ENCODE peak calls at places on chromosomes 6 and 20, in six cellular contexts. G is A549, A is vagina, D is HCT116, E is lower leg skin, M is NB4. S is an unnamed sample.

GRCh38 chr6:23137596-23137995 is 568.2 kb downstream of the HDGFL1 start:
- DNase-seq in G (no peak), A (no peak), D (no peak), E (no peak), M (no peak), S (no peak)

GRCh38 chr6:52598123-52598823 is 21.4 kb upstream of the TRAM2 start:
- DNase-seq in G (peak), A (peak), D (peak), E (no peak), M (peak), S (peak)

GRCh38 chr6:25266425-25267135 is 12.6 kb upstream of the CARMIL1 start:
- DNase-seq in G (no peak), A (no peak), D (no peak), E (no peak), M (no peak), S (no peak)

GRCh38 chr20:13422637-13423036 is 201.6 kb downstream of the ISM1 start:
- DNase-seq in G (no peak), A (no peak), D (no peak), E (no peak), M (no peak), S (peak)

GRCh38 chr6:127539292-127539691 is 20.2 kb upstream of the MTCL3 start:
- DNase-seq in G (no peak), A (no peak), D (no peak), E (no peak), M (peak), S (no peak)

GRCh38 chr6:166763606-166764472 is 136.8 kb upstream of the RPS6KA2 start:
- DNase-seq in G (no peak), A (no peak), D (no peak), E (peak), M (peak), S (no peak)

GRCh38 chr20:34753706-34754461 is 49.7 kb downstream of the TP53INP2 start:
- DNase-seq in G (no peak), A (no peak), D (no peak), E (no peak), M (no peak), S (no peak)

GRCh38 chr6:141264101-141264500 is 868.6 kb upstream of the GJE1 start:
- DNase-seq in G (no peak), A (no peak), D (no peak), E (no peak), M (no peak), S (no peak)

GRCh38 chr6:31639449-31639861 is 13.0 kb downstream of the BAG6 start:
- DNase-seq in G (no peak), A (no peak), D (no peak), E (no peak), M (peak), S (no peak)

GRCh38 chr6:111604259-111605099 is 1.2 kb downstream of the TRAF3IP2 start:
- DNase-seq in G (no peak), A (no peak), D (no peak), E (peak), M (peak), S (no peak)

GRCh38 chr6:45422541-45423110 is 44.9 kb upstream of the SUPT3H start:
- DNase-seq in G (no peak), A (no peak), D (no peak), E (peak), M (peak), S (no peak)

GRCh38 chr6:116450769-116451740 is 10.1 kb upstream of the CALHM6 start:
- DNase-seq in G (no peak), A (no peak), D (no peak), E (no peak), M (peak), S (no peak)

GRCh38 chr6:85580878-85581267 is 12.8 kb downstream of the SNX14 start:
- DNase-seq in G (no peak), A (no peak), D (no peak), E (no peak), M (no peak), S (peak)

GRCh38 chr20:56861590-56861989 is 232.5 kb downstream of the TFAP2C start:
- DNase-seq in G (no peak), A (no peak), D (no peak), E (no peak), M (no peak), S (no peak)

GRCh38 chr6:168666170-168666569 is 225.2 kb downstream of the SMOC2 start:
- DNase-seq in G (no peak), A (no peak), D (no peak), E (no peak), M (no peak), S (no peak)

GRCh38 chr6:83592770-83593394 is 80.5 kb downstream of the PRSS35 start:
- DNase-seq in G (peak), A (no peak), D (peak), E (no peak), M (peak), S (peak)

GRCh38 chr20:25277051-25277801 is 29.3 kb downstream of the PYGB start:
- DNase-seq in G (no peak), A (no peak), D (no peak), E (peak), M (no peak), S (no peak)

GRCh38 chr6:1971612-1972011 is 273.8 kb downstream of the GMDS start:
- DNase-seq in G (no peak), A (no peak), D (no peak), E (no peak), M (no peak), S (peak)

GRCh38 chr6:131924881-131925474 is 26.2 kb downstream of the CCN2 start:
- DNase-seq in G (peak), A (no peak), D (peak), E (no peak), M (peak), S (peak)

GRCh38 chr6:117674503-117674902 is 766 bp upstream of the NUS1 start:
- DNase-seq in G (no peak), A (no peak), D (no peak), E (no peak), M (peak), S (no peak)

GRCh38 chr20:577167-577791 is 32.8 kb downstream of the TCF15 start:
- DNase-seq in G (peak), A (no peak), D (peak), E (no peak), M (peak), S (peak)

GRCh38 chr6:101730954-101731353 is 337.4 kb downstream of the GRIK2 start:
- DNase-seq in G (no peak), A (no peak), D (no peak), E (no peak), M (no peak), S (no peak)

GRCh38 chr20:20603339-20603990 is 109.0 kb downstream of the RALGAPA2 start:
- DNase-seq in G (no peak), A (no peak), D (no peak), E (no peak), M (no peak), S (no peak)

GRCh38 chr6:133092771-133093170 is 148.4 kb upstream of the EYA4 start:
- DNase-seq in G (no peak), A (no peak), D (no peak), E (no peak), M (no peak), S (no peak)

GRCh38 chr20:44642203-44643153 is 9.0 kb downstream of the ADA start:
- DNase-seq in G (peak), A (no peak), D (no peak), E (peak), M (peak), S (peak)

GRCh38 chr6:40338306-40338705 is 248.9 kb downstream of the LRFN2 start:
- DNase-seq in G (no peak), A (no peak), D (no peak), E (no peak), M (no peak), S (no peak)

GRCh38 chr20:48336647-48337046 is 491.2 kb downstream of the PREX1 start:
- DNase-seq in G (peak), A (no peak), D (no peak), E (no peak), M (no peak), S (peak)

GRCh38 chr6:115514656-115515055 is 546.0 kb downstream of the FRK start:
- DNase-seq in G (no peak), A (no peak), D (no peak), E (no peak), M (no peak), S (no peak)

GRCh38 chr6:166951670-166952060 is 4.7 kb downstream of the RNASET2 start:
- DNase-seq in G (no peak), A (no peak), D (no peak), E (no peak), M (no peak), S (no peak)

GRCh38 chr6:142187209-142187608 is 40.1 kb downstream of the VTA1 start:
- DNase-seq in G (no peak), A (no peak), D (no peak), E (no peak), M (no peak), S (no peak)

GRCh38 chr6:164665328-164665727 is 644.1 kb downstream of the C6orf118 start:
- DNase-seq in G (no peak), A (no peak), D (no peak), E (no peak), M (peak), S (no peak)

GRCh38 chr6:43849844-43850243 is 79.8 kb downstream of the VEGFA start:
- DNase-seq in G (no peak), A (no peak), D (no peak), E (no peak), M (no peak), S (no peak)

GRCh38 chr6:95321106-95321505 is 256.2 kb upstream of the MANEA start:
- DNase-seq in G (no peak), A (no peak), D (no peak), E (no peak), M (no peak), S (no peak)

GRCh38 chr20:10921491-10922010 is 247.8 kb upstream of the JAG1 start:
- DNase-seq in G (no peak), A (no peak), D (no peak), E (no peak), M (no peak), S (no peak)

GRCh38 chr6:94254689-94255088 is 835.3 kb upstream of the EPHA7 start:
- DNase-seq in G (no peak), A (no peak), D (no peak), E (no peak), M (no peak), S (peak)

GRCh38 chr20:60786686-60787217 is 465.3 kb upstream of the CDH4 start:
- DNase-seq in G (no peak), A (no peak), D (no peak), E (no peak), M (no peak), S (no peak)

GRCh38 chr20:45791668-45792512 is at the start of the genes DNTTIP1 and WFDC3:
- DNase-seq in G (peak), A (no peak), D (peak), E (peak), M (peak), S (peak)

GRCh38 chr6:112286010-112286409 is 31.6 kb upstream of the LAMA4 start:
- DNase-seq in G (no peak), A (no peak), D (no peak), E (no peak), M (peak), S (no peak)

GRCh38 chr20:49706548-49707517 is 6.8 kb downstream of the B4GALT5 start:
- DNase-seq in G (peak), A (no peak), D (no peak), E (no peak), M (no peak), S (no peak)
- TF ChIP-seq POLR2A in G (no peak), A (no peak), D (no peak), E (no peak), M (no peak), S (no peak)

GRCh38 chr20:5945963-5946362 is 4.4 kb downstream of the TRMT6 start:
- DNase-seq in G (no peak), A (no peak), D (no peak), E (no peak), M (peak), S (no peak)

GRCh38 chr20:5947276-5947675 is 3.1 kb downstream of the TRMT6 start:
- DNase-seq in G (no peak), A (no peak), D (no peak), E (no peak), M (peak), S (no peak)

GRCh38 chr20:5949943-5950270 is 426 bp downstream of the TRMT6 start:
- DNase-seq in G (peak), A (no peak), D (no peak), E (no peak), M (no peak), S (no peak)

DNA sequence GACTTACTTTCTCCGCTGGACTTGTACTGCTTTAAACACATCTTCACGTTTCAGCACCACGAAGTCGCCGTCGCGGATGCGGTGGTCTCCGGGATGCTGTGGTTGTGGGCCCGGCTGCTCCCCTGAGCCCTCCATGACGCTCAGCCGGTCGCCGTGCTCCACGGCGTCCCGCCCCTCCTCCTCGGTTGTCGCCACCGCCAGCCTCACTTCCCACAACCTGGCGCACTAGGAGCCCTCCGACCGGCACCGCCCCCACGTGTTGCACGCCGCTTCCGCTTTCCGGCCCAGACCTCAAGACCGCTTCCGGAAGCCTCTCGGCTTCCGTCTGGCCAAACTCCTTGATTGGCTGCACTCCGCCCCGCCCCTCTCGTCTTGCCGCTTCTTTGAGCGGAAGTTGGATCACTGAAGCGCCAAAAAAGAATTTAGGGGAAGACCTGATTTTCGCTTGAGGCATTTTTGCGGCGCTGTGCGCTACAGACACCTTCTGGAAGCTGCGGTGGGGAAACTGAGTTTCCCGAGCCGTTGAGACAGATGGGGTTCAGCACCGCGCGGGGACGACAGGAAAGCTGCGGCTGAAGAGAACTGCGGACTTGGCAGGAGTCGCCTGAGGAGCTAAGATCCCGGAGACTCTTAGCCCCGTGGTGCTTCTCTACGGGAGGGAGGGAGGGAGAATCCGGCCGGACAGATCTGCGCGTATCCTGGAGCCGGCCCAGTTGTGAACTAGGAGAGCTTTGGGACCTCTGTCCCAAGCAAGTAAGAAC is at the start of the genes MCM8 and TRMT6:
- DNase-seq in G (peak), A (no peak), D (peak), E (peak), M (peak), S (peak)
- TF ChIP-seq POLR2A in G (peak), A (no peak), D (peak), E (no peak), M (peak), S (peak)

GRCh38 chr6:163413054-163413344 is 1.5 kb upstream of the QKI start:
- DNase-seq in G (no peak), A (no peak), D (no peak), E (no peak), M (no peak), S (no peak)

GRCh38 chr6:163413345-163414116 is 987 bp upstream of the QKI start:
- DNase-seq in G (peak), A (no peak), D (peak), E (peak), M (peak), S (peak)

GRCh38 chr6:163414367-163415175 is at the start of gene QKI:
- DNase-seq in G (no peak), A (no peak), D (no peak), E (peak), M (peak), S (peak)

GRCh38 chr6:163415176-163415619 is 680 bp downstream of the QKI start:
- DNase-seq in G (no peak), A (no peak), D (no peak), E (peak), M (peak), S (no peak)

DNA sequence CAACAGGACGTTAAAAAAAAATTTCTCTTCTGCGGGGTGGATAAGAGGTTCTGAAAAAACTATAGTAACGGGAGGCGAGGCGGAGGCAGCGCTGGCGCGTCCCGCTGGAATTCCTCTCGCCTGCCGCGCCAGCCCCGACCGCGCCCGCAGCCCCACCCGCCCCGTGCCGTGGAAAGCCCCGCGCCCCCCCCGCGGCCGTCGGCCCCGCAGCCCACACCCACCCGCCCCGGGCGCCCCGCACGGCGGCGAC is 476 bp upstream of the QKI start:
- DNase-seq in G (no peak), A (no peak), D (no peak), E (no peak), M (no peak), S (no peak)
- TF ChIP-seq POLR2A in G (no peak), A (no peak), D (no peak), E (no peak), M (no peak), S (no peak)

DNA sequence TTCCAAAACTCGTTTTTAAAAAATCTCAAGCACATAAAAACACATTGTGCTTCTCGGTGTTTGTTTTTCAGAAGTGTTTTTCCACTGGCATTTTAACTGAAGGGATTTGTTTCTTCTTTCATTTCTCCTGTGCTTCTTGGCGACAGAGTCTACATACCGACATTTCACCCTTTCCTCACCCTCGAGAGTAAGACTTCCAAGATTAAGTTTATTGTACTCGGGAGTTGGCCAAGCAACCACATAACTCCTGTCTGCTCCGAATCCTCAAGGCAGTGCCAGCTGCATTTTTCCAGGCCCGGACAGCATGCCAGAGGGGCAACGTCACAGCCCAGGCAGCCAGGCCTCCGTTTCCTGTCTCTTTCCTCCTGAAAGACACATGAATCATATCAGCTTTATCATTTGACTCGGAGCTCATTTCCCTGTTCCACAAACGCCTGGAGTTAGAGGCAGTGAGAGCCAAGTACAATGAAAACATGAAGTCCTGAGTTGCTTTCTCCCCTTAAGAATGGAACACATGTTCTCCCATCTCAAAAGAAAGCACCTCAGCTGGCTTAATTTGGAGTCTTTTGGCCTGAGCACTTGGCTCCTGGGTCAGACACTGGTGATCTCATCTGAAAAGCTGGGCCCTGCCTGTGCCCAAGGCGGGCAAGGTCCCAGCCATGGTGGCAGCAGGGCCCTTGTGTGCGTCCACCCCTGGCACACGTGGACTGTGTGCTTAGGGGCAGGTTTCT is 23.2 kb upstream of the FAM50B start:
- DNase-seq in G (peak), A (no peak), D (peak), E (peak), M (no peak), S (peak)
- TF ChIP-seq POLR2A in G (no peak), A (no peak), D (no peak), E (no peak), M (no peak), S (no peak)

GRCh38 chr6:54846857-54847721 is 518 bp downstream of the FAM83B start:
- DNase-seq in G (no peak), A (no peak), D (no peak), E (no peak), M (no peak), S (no peak)
- TF ChIP-seq POLR2A in G (no peak), A (no peak), D (no peak), E (no peak), M (no peak), S (no peak)

GRCh38 chr20:31547017-31547675 is 32.9 kb downstream of the HM13 start:
- DNase-seq in G (no peak), A (no peak), D (peak), E (peak), M (peak), S (peak)
- TF ChIP-seq POLR2A in G (no peak), A (no peak), D (peak), E (no peak), M (peak), S (peak)

DNA sequence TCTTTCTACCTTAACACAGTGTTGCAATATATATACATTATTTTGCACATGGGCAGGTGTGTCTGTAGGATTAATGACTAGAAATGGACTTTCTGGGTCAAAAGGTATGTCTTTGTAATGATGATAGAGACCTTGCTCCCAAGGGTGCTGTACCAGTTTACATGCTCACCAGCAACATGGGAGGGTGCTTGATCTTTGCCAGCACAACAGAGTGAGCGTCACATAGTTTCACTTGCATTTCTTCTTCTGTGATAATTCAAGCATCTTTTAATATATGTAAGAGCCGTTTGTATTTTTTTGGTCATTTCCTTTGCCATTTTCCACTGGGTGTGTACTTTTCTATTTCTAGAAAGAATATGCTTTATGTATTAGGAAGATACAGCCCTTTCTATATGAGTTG is 23.6 kb upstream of the B4GALT5 start:
- DNase-seq in G (no peak), A (no peak), D (no peak), E (no peak), M (no peak), S (no peak)
- TF ChIP-seq POLR2A in G (no peak), A (no peak), D (no peak), E (no peak), M (no peak), S (no peak)

S was measured in HepG2.